ENCODE peak calls at places on chromosomes 5 and 9, in eight cellular contexts. P is non-pigmented ciliary epithelial cell, W is Kasumi-1, O is NCI-H1092 treated with DMSO at 0.1 percent for 48 hours, H is HT1080, G is astrocyte of the spinal cord, E is nephron progenitor cell, C is GM06990. N is an unnamed sample.
A peak's percentile ranks its signal among the peaks of the same experiment; 100 is the strongest.

GRCh38 chr9:16214677-16215076 is 655.8 kb downstream of the BNC2 start:
- DNase-seq in P (no peak), W (no peak), O (peak; percentile 51), H (no peak), G (no peak), E (no peak), C (no peak), N (no peak)

GRCh38 chr9:87831159-87831558 is 51.5 kb upstream of the SPATA31E1 start:
- DNase-seq in P (no peak), W (no peak), O (no peak), H (no peak), G (peak; percentile 45), E (no peak), C (no peak), N (no peak)

GRCh38 chr9:110029422-110029814 is 178.5 kb downstream of the C9orf152 start:
- DNase-seq in P (peak; percentile 92), W (peak; percentile 17), O (no peak), H (peak; percentile 90), G (peak; percentile 75), E (no peak), C (no peak), N (peak; percentile 92)

GRCh38 chr9:21141427-21141882 is at the start of gene IFNW1:
- DNase-seq in P (no peak), W (no peak), O (no peak), H (no peak), G (no peak), E (no peak), C (no peak), N (no peak)

GRCh38 chr5:56356121-56356875 is 123.2 kb upstream of the ANKRD55 start:
- DNase-seq in P (no peak), W (no peak), O (no peak), H (no peak), G (no peak), E (peak; percentile 13), C (no peak), N (peak; percentile 41)

GRCh38 chr5:135605221-135605620 is 26.4 kb upstream of the CXCL14 start:
- DNase-seq in P (no peak), W (no peak), O (no peak), H (no peak), G (no peak), E (no peak), C (no peak), N (no peak)

GRCh38 chr5:56479126-56479525 is 246.0 kb upstream of the ANKRD55 start:
- DNase-seq in P (no peak), W (no peak), O (no peak), H (no peak), G (no peak), E (no peak), C (no peak), N (no peak)

GRCh38 chr5:75567710-75568109 is 43.5 kb upstream of the ANKDD1B start:
- DNase-seq in P (no peak), W (peak; percentile 12), O (no peak), H (peak; percentile 64), G (peak; percentile 64), E (no peak), C (peak; percentile 30), N (no peak)